ENCODE peak calls at places on chromosomes 4 and X, in ten cellular contexts. I is mesendoderm; O is OCI-LY7; F is gastrocnemius medialis; Q is A549; W is left ventricle myocardium inferior; K is transverse colon; M is suprapubic skin; J is CD4-positive, CD25-positive, alpha-beta regulatory T cell; H is K562. V is an unnamed sample.

GRCh38 chr4:2914220-2915126 is 48.7 kb downstream of the NOP14 start:
- DNase-seq in I (no peak), O (no peak), F (no peak), Q (no peak), W (no peak), K (no peak), M (no peak), J (no peak), H (no peak), V (no peak)

GRCh38 chrX:15334561-15334960 is 762 bp downstream of the PIGA start:
- DNase-seq in I (peak), O (peak), F (no peak), Q (no peak), W (no peak), K (no peak), M (no peak), J (peak), H (peak), V (no peak)

GRCh38 chr4:130563185-130563890 is 1467.4 kb downstream of the C4orf33 start:
- DNase-seq in I (peak), O (no peak), F (no peak), Q (peak), W (peak), K (no peak), M (no peak), J (no peak), H (no peak), V (peak)

GRCh38 chrX:49039598-49040375 is 3.4 kb downstream of the TFE3 start:
- DNase-seq in I (peak), O (peak), F (peak), Q (peak), W (peak), K (peak), M (peak), J (peak), H (peak), V (peak)

GRCh38 chr4:41214158-41215146 is at the start of gene APBB2:
- DNase-seq in I (peak), O (peak), F (peak), Q (peak), W (peak), K (peak), M (peak), J (no peak), H (peak), V (peak)

GRCh38 chr4:109026588-109026987 is 263.7 kb upstream of the ETNPPL start:
- DNase-seq in I (no peak), O (no peak), F (no peak), Q (no peak), W (no peak), K (no peak), M (no peak), J (no peak), H (no peak), V (no peak)

GRCh38 chr4:146371812-146372211 is 149.9 kb downstream of the SLC10A7 start:
- DNase-seq in I (no peak), O (no peak), F (no peak), Q (no peak), W (no peak), K (no peak), M (no peak), J (no peak), H (no peak), V (peak)

GRCh38 chr4:162782778-162783507 is 383.7 kb downstream of the NAF1 start:
- DNase-seq in I (peak), O (no peak), F (no peak), Q (no peak), W (no peak), K (no peak), M (no peak), J (no peak), H (no peak), V (no peak)

GRCh38 chr4:151322565-151322964 is 2.8 kb downstream of the SH3D19 start:
- DNase-seq in I (no peak), O (no peak), F (no peak), Q (no peak), W (no peak), K (no peak), M (no peak), J (no peak), H (no peak), V (no peak)

GRCh38 chr4:86152454-86152853 is 207.4 kb downstream of the MAPK10 start:
- DNase-seq in I (no peak), O (no peak), F (no peak), Q (no peak), W (no peak), K (no peak), M (no peak), J (no peak), H (no peak), V (no peak)

GRCh38 chr4:153465583-153465921 is 608 bp upstream of the TMEM131L start:
- DNase-seq in I (peak), O (peak), F (peak), Q (peak), W (peak), K (peak), M (peak), J (no peak), H (peak), V (peak)

GRCh38 chr4:158906073-158906472 is 137.2 kb downstream of the FNIP2 start:
- DNase-seq in I (no peak), O (peak), F (no peak), Q (no peak), W (no peak), K (no peak), M (no peak), J (peak), H (no peak), V (no peak)

GRCh38 chr4:108586778-108587177 is 33.6 kb upstream of the RPL34 start:
- DNase-seq in I (peak), O (no peak), F (no peak), Q (no peak), W (no peak), K (no peak), M (no peak), J (no peak), H (no peak), V (no peak)

GRCh38 chrX:44898411-44899221 is 25.6 kb downstream of the KDM6A start:
- DNase-seq in I (peak), O (peak), F (no peak), Q (no peak), W (no peak), K (no peak), M (no peak), J (no peak), H (peak), V (no peak)

GRCh38 chr4:147325566-147325965 is 155.3 kb upstream of the EDNRA start:
- DNase-seq in I (no peak), O (no peak), F (no peak), Q (no peak), W (no peak), K (no peak), M (no peak), J (no peak), H (no peak), V (no peak)

GRCh38 chr4:10684631-10685030 is at the start of gene CLNK:
- DNase-seq in I (no peak), O (peak), F (no peak), Q (no peak), W (no peak), K (no peak), M (no peak), J (no peak), H (no peak), V (no peak)

GRCh38 chr4:101200561-101200960 is 146.8 kb downstream of the PPP3CA start:
- DNase-seq in I (no peak), O (no peak), F (no peak), Q (peak), W (no peak), K (no peak), M (no peak), J (no peak), H (no peak), V (peak)

GRCh38 chr4:78566834-78567501 is 15.4 kb downstream of the ANXA3 start:
- DNase-seq in I (no peak), O (no peak), F (no peak), Q (no peak), W (no peak), K (no peak), M (no peak), J (no peak), H (no peak), V (no peak)

GRCh38 chr4:78569291-78569821 is 17.8 kb downstream of the ANXA3 start:
- DNase-seq in I (peak), O (no peak), F (no peak), Q (peak), W (no peak), K (no peak), M (no peak), J (no peak), H (no peak), V (peak)

GRCh38 chr4:78567502-78568075 is 16.0 kb downstream of the ANXA3 start:
- DNase-seq in I (peak), O (no peak), F (no peak), Q (no peak), W (no peak), K (no peak), M (no peak), J (no peak), H (no peak), V (no peak)

GRCh38 chr4:78565971-78566372 is 14.4 kb downstream of the ANXA3 start:
- DNase-seq in I (peak), O (no peak), F (no peak), Q (peak), W (no peak), K (no peak), M (no peak), J (no peak), H (no peak), V (no peak)

GRCh38 chr4:78568640-78569261 is 17.2 kb downstream of the ANXA3 start:
- DNase-seq in I (peak), O (no peak), F (no peak), Q (no peak), W (no peak), K (no peak), M (no peak), J (no peak), H (no peak), V (no peak)
- H3K27ac ChIP-seq in I (no peak), O (no peak), F (peak), Q (peak), W (peak), K (no peak), M (peak), J (no peak), H (no peak), V (no peak)

GRCh38 chr4:7309636-7310035 is 117.3 kb downstream of the SORCS2 start:
- DNase-seq in I (no peak), O (no peak), F (no peak), Q (no peak), W (no peak), K (no peak), M (no peak), J (no peak), H (no peak), V (no peak)
- H3K27ac ChIP-seq in I (no peak), O (no peak), F (no peak), Q (no peak), W (no peak), K (no peak), M (no peak), J (no peak), H (no peak), V (no peak)

DNA sequence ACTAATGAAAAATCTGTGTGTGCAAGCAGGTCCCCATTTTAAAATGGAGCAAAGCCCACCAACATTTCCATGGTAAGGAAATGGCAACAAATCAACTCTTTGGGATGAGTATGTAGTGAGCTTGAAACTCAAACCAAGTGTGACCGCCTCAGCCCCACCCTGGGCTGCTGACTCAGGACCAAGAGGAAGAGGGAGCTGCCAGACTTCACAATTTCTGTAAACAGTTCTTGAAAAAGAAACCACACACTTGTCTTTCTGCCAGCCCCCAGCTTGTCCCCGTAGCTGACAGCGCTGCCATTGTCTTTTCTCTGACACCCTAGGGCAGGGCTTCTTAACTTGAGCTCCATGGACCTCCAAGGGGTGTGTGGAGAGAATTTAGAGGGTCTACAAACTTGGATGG is 10.3 kb downstream of the RTL5 start:
- DNase-seq in I (no peak), O (no peak), F (peak), Q (no peak), W (peak), K (peak), M (no peak), J (no peak), H (no peak), V (peak)
- H3K27ac ChIP-seq in I (no peak), O (no peak), F (peak), Q (no peak), W (peak), K (peak), M (peak), J (peak), H (no peak), V (no peak)

GRCh38 chrX:130120321-130120731 is 10.0 kb upstream of the ELF4 start:
- DNase-seq in I (peak), O (peak), F (no peak), Q (no peak), W (no peak), K (no peak), M (no peak), J (no peak), H (no peak), V (no peak)
- H3K27ac ChIP-seq in I (no peak), O (no peak), F (peak), Q (peak), W (peak), K (peak), M (peak), J (no peak), H (peak), V (peak)

GRCh38 chr4:42628740-42629139 is 28.2 kb downstream of the ATP8A1 start:
- DNase-seq in I (no peak), O (no peak), F (no peak), Q (no peak), W (no peak), K (peak), M (no peak), J (no peak), H (no peak), V (no peak)

GRCh38 chr4:42630908-42631307 is 26.0 kb downstream of the ATP8A1 start:
- DNase-seq in I (no peak), O (no peak), F (no peak), Q (no peak), W (no peak), K (no peak), M (no peak), J (no peak), H (no peak), V (no peak)

GRCh38 chr4:42627887-42628646 is 28.8 kb downstream of the ATP8A1 start:
- DNase-seq in I (peak), O (peak), F (peak), Q (no peak), W (peak), K (peak), M (peak), J (peak), H (no peak), V (no peak)

GRCh38 chr4:42625366-42625765 is 31.5 kb downstream of the ATP8A1 start:
- DNase-seq in I (peak), O (no peak), F (no peak), Q (no peak), W (no peak), K (no peak), M (no peak), J (no peak), H (no peak), V (no peak)

DNA sequence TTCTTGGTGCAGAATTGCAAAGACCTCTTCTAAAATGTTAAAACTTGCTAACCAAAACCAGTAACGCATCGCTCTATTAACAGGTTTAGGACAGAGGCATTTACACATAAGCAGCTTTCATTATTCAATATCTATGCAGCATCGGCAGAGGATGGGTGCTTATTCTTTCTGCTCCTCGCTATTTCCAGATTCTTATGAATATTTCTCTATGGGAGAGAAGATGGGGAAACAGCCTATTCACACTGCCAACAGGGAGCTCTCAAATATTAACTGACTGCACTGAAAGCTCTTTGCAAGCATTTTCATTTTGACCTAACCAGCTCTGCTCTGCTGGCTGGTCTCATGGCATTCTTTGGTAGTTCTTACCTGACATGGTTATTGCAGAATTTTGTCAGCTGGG is 30.3 kb downstream of the ATP8A1 start:
- DNase-seq in I (no peak), O (no peak), F (no peak), Q (no peak), W (no peak), K (no peak), M (no peak), J (no peak), H (no peak), V (no peak)
- H3K27ac ChIP-seq in I (no peak), O (peak), F (no peak), Q (no peak), W (no peak), K (no peak), M (no peak), J (no peak), H (no peak), V (no peak)

GRCh38 chr4:123024710-123025109 is 102.3 kb upstream of the NUDT6 start:
- DNase-seq in I (no peak), O (no peak), F (no peak), Q (no peak), W (no peak), K (no peak), M (no peak), J (no peak), H (no peak), V (peak)

GRCh38 chr4:123023647-123024046 is 101.2 kb upstream of the NUDT6 start:
- DNase-seq in I (no peak), O (no peak), F (no peak), Q (no peak), W (no peak), K (no peak), M (no peak), J (no peak), H (no peak), V (no peak)

GRCh38 chr4:123020285-123020684 is 97.9 kb upstream of the NUDT6 start:
- DNase-seq in I (no peak), O (no peak), F (no peak), Q (no peak), W (no peak), K (no peak), M (no peak), J (no peak), H (no peak), V (no peak)

DNA sequence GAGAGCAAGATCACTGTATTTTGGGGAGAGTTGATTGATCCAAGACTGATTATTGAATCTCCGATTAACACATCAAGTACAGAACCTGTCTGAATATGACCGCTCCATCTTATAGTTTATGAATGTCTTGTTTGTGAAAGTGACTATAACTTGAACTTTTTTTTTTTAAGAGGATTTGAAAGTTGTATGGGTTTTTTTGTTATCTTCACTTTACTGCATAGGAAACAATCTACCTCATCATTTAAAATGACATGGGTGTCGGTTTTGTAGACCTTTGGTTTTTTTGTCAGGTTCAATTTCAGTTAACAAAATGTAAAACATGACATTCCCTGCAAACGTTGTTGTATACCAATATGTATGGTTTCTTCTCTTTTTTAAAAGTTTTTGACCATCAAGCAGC is 103.0 kb upstream of the NUDT6 start:
- DNase-seq in I (no peak), O (no peak), F (no peak), Q (no peak), W (no peak), K (no peak), M (no peak), J (no peak), H (no peak), V (no peak)
- H3K27ac ChIP-seq in I (no peak), O (no peak), F (no peak), Q (no peak), W (no peak), K (no peak), M (no peak), J (no peak), H (no peak), V (no peak)

DNA sequence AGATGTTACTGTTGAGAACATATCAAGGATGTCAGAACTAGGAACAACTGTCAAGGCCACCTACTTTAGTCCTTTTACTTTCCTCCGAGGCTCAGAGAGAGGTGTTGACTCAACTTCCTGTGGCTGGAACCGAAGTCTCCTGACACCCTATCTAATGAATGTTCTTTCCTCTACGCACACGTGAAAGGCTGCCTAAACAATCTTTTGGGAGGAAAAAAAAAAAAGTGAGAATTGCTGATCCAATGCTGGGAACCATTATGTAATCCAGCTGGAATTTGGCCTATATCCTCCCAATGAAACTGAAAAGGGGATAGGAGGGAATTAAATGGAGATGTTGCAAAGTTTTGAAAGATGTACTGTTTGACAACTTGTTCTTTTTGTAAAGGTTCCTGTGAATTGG is 8.3 kb upstream of the MAP7D3 start:
- DNase-seq in I (peak), O (no peak), F (no peak), Q (no peak), W (no peak), K (no peak), M (no peak), J (no peak), H (no peak), V (no peak)
- H3K27ac ChIP-seq in I (no peak), O (no peak), F (peak), Q (no peak), W (peak), K (peak), M (no peak), J (no peak), H (no peak), V (no peak)

GRCh38 chrX:68061206-68061535 is 372.1 kb downstream of the OPHN1 start:
- DNase-seq in I (no peak), O (no peak), F (no peak), Q (no peak), W (no peak), K (no peak), M (no peak), J (no peak), H (no peak), V (no peak)

GRCh38 chrX:68059469-68059868 is 373.8 kb downstream of the OPHN1 start:
- DNase-seq in I (no peak), O (no peak), F (no peak), Q (no peak), W (no peak), K (no peak), M (no peak), J (no peak), H (no peak), V (no peak)

DNA sequence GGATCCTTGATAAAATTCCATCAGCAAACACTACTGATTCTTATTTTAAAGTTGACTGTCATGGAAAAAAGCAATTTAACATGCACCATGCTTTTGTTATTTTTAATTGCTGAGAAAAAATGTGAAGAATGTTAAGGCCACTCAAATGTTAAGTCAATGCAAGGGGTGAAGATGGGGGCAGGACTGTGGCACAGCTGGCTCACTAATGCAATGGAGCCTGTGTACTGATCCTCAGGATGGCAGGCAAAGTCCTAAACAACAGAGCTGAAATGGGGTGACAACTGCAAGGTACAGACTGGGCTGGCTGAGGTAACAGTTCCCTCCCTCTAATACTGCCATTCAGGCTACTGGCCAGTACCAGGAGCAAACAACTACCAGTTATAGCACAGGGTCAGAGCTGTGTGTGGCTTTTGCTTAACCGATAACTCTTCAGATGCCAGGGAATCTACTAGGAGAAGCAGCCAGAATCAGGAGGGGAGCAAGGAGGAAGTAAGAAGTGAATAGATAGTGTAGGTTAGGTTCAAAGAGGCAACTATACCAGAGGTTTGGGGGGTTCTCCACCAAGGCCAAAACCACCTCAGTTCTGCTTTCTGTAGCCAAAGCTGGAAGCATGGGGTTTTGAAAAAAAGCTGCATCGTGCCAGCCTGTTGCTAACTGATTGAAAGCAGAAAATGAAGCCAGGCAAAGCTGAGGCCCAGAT is 372.6 kb downstream of the OPHN1 start:
- DNase-seq in I (no peak), O (no peak), F (no peak), Q (no peak), W (no peak), K (no peak), M (no peak), J (no peak), H (no peak), V (no peak)
- H3K27ac ChIP-seq in I (no peak), O (no peak), F (no peak), Q (no peak), W (no peak), K (no peak), M (no peak), J (no peak), H (no peak), V (no peak)